ENCODE peak calls at places on chromosome X, in seven cellular contexts. E is aorta, A is OCI-LY7, I is non-pigmented ciliary epithelial cell, F is Ammon's horn, T is HS-27A, R is PC-3. J is an unnamed sample.

GRCh38 chrX:107480272-107480671 is 30.8 kb downstream of the FRMPD3 start:
- DNase-seq in A (no peak), I (no peak), E (no peak), F (no peak), T (no peak), R (no peak), J (no peak)

GRCh38 chrX:70128071-70128470 is 5.2 kb upstream of the IGBP1 start:
- DNase-seq in E (no peak), A (no peak), T (no peak), I (no peak), R (no peak), F (no peak), J (no peak)

GRCh38 chrX:24266996-24267395 is 46.9 kb downstream of the SUPT20HL2 start:
- DNase-seq in I (no peak), A (no peak), E (no peak), T (no peak), F (no peak), R (peak), J (no peak)

GRCh38 chrX:65697173-65697572 is 29.7 kb downstream of the MSN start:
- DNase-seq in T (no peak), R (no peak), A (no peak), I (no peak), E (no peak), F (peak), J (no peak)

GRCh38 chrX:9341305-9342201 is 123.3 kb upstream of the TBL1X start:
- DNase-seq in I (no peak), T (no peak), F (peak), A (peak), R (peak), E (peak), J (no peak)

GRCh38 chrX:133921764-133922389 is 63.5 kb downstream of the GPC3 start:
- DNase-seq in I (no peak), R (peak), E (no peak), T (no peak), F (no peak), A (peak), J (no peak)

GRCh38 chrX:150841466-150842197 is 56.8 kb downstream of the CD99L2 start:
- DNase-seq in F (no peak), I (peak), R (peak), E (no peak), T (no peak), A (no peak), J (no peak)

GRCh38 chrX:124231454-124231853 is 101.0 kb upstream of the TEX13D start:
- DNase-seq in R (no peak), I (no peak), E (no peak), T (no peak), A (no peak), F (peak), J (no peak)

GRCh38 chrX:56733459-56734046 is 4.5 kb downstream of the NBDY start:
- DNase-seq in I (no peak), F (peak), R (peak), E (no peak), T (no peak), A (peak), J (peak)

GRCh38 chrX:150848914-150849365 is 49.5 kb downstream of the CD99L2 start:
- DNase-seq in T (no peak), R (peak), A (no peak), E (peak), F (no peak), I (no peak), J (no peak)

GRCh38 chrX:153474718-153475117 is 4.3 kb upstream of the HAUS7 start:
- DNase-seq in A (no peak), T (no peak), E (peak), R (peak), I (no peak), F (peak), J (no peak)

GRCh38 chrX:102659790-102660757 is 8.8 kb downstream of the GPRASP1 start:
- DNase-seq in T (no peak), A (peak), R (no peak), E (peak), F (peak), I (no peak), J (peak)

GRCh38 chrX:136250191-136251041 is 784 bp downstream of the MAP7D3 start:
- DNase-seq in R (no peak), E (no peak), T (no peak), F (peak), I (no peak), A (peak), J (no peak)

GRCh38 chrX:24646745-24647182 is 383 bp downstream of the PCYT1B start:
- DNase-seq in R (no peak), E (no peak), T (no peak), F (peak), I (no peak), A (no peak), J (no peak)

GRCh38 chrX:130002541-130002940 is 20.1 kb downstream of the BCORL1 start:
- DNase-seq in T (no peak), A (no peak), I (no peak), E (peak), F (no peak), R (no peak), J (no peak)

GRCh38 chrX:100980608-100981497 is 11.3 kb downstream of the ARL13A start:
- DNase-seq in A (no peak), T (peak), F (no peak), I (peak), E (peak), R (peak), J (peak)

GRCh38 chrX:10176121-10177003 is 19.6 kb downstream of the CLCN4 start:
- DNase-seq in R (no peak), T (no peak), A (no peak), F (no peak), E (no peak), I (no peak), J (no peak)

GRCh38 chrX:3712080-3712869 is 1.2 kb downstream of the PRKX start:
- DNase-seq in R (peak), E (peak), T (no peak), F (peak), A (peak), I (no peak), J (no peak)

GRCh38 chrX:24260827-24261550 is 52.9 kb downstream of the SUPT20HL2 start:
- DNase-seq in R (no peak), F (peak), A (no peak), I (no peak), T (no peak), E (peak), J (peak)

GRCh38 chrX:120740072-120740471 is 110.2 kb upstream of the C1GALT1C1 start:
- DNase-seq in T (no peak), F (no peak), A (no peak), I (no peak), E (no peak), R (no peak), J (no peak)

GRCh38 chrX:107119281-107119680 is 659 bp upstream of the RBM41 start:
- DNase-seq in T (no peak), R (peak), A (no peak), I (no peak), E (no peak), F (no peak), J (no peak)

GRCh38 chrX:41666251-41666650 is 22.5 kb upstream of the GPR34 start:
- DNase-seq in T (no peak), F (no peak), A (no peak), E (no peak), I (no peak), R (no peak), J (no peak)

GRCh38 chrX:119790977-119791436 is 423 bp downstream of the RPL39 start:
- DNase-seq in A (peak), F (peak), T (no peak), E (no peak), R (peak), I (no peak), J (no peak)

GRCh38 chrX:27186671-27187070 is 276.5 kb downstream of the PPP4R3C start:
- DNase-seq in R (peak), I (no peak), F (peak), E (no peak), A (peak), T (no peak), J (peak)

GRCh38 chrX:54181196-54181953 is 1.7 kb downstream of the FAM120C start:
- DNase-seq in A (no peak), F (no peak), E (no peak), T (no peak), R (peak), I (no peak), J (no peak)

GRCh38 chrX:36957425-36958328 is 50.5 kb upstream of the FAM47C start:
- DNase-seq in F (no peak), I (no peak), E (peak), T (no peak), R (no peak), A (no peak), J (no peak)

GRCh38 chrX:9907645-9908387 is 59.3 kb upstream of the CLDN34 start:
- DNase-seq in R (peak), E (no peak), F (no peak), I (peak), A (no peak), T (peak), J (peak)

GRCh38 chrX:30649859-30650258 is 3.4 kb upstream of the GK start:
- DNase-seq in A (peak), T (no peak), F (no peak), E (no peak), R (peak), I (no peak), J (no peak)

GRCh38 chrX:45774961-45775360 is 574.3 kb upstream of the DIPK2B start:
- DNase-seq in T (no peak), R (peak), I (no peak), A (no peak), E (peak), F (no peak), J (peak)

GRCh38 chrX:10086683-10087082 is 70.1 kb upstream of the CLCN4 start:
- DNase-seq in R (no peak), F (no peak), I (no peak), E (no peak), T (no peak), A (no peak), J (no peak)

GRCh38 chrX:71944369-71944768 is 33.7 kb downstream of the NHSL2 start:
- DNase-seq in F (no peak), T (no peak), I (no peak), E (no peak), R (no peak), A (no peak), J (no peak)

GRCh38 chrX:30593435-30594200 is 16.1 kb upstream of the TASL start:
- DNase-seq in R (peak), T (no peak), I (no peak), A (peak), F (no peak), E (no peak), J (no peak)

GRCh38 chrX:21708116-21708515 is 49.8 kb downstream of the SMPX start:
- DNase-seq in E (no peak), R (peak), A (no peak), I (no peak), F (no peak), T (no peak), J (no peak)

GRCh38 chrX:138986866-138987265 is 275.3 kb upstream of the FGF13 start:
- DNase-seq in F (no peak), E (no peak), T (no peak), R (peak), I (no peak), A (no peak), J (no peak)